ENCODE peak calls at places on chromosome 9, in five cellular contexts. One of them, this sample, is unnamed.

GRCh38 chr9:136807281-136808074 is at the start of gene RABL6:
- DNase-seq in progenitor cell of endocrine pancreas: peak
- DNase-seq in Panc1: no peak
- DNase-seq in uterus: peak
- DNase-seq in heart left ventricle: peak
- DNase-seq in this sample: peak

GRCh38 chr9:79542735-79543504 is 28.8 kb upstream of the TLE4 start:
- DNase-seq in progenitor cell of endocrine pancreas: no peak
- DNase-seq in Panc1: no peak
- DNase-seq in uterus: no peak
- DNase-seq in heart left ventricle: no peak
- DNase-seq in this sample: no peak

GRCh38 chr9:36074870-36075532 is 38.3 kb downstream of the RECK start:
- DNase-seq in progenitor cell of endocrine pancreas: no peak
- DNase-seq in Panc1: no peak
- DNase-seq in uterus: peak
- DNase-seq in heart left ventricle: peak
- DNase-seq in this sample: no peak

GRCh38 chr9:37904647-37905505 is 949 bp upstream of the SLC25A51 start:
- DNase-seq in progenitor cell of endocrine pancreas: no peak
- DNase-seq in Panc1: no peak
- DNase-seq in uterus: no peak
- DNase-seq in heart left ventricle: no peak
- DNase-seq in this sample: no peak

GRCh38 chr9:70868661-70869652 is 252.5 kb downstream of the TRPM3 start:
- DNase-seq in progenitor cell of endocrine pancreas: no peak
- DNase-seq in Panc1: no peak
- DNase-seq in uterus: no peak
- DNase-seq in heart left ventricle: peak
- DNase-seq in this sample: no peak

GRCh38 chr9:133125706-133126696 is 5.0 kb upstream of the RALGDS start:
- DNase-seq in progenitor cell of endocrine pancreas: no peak
- DNase-seq in Panc1: no peak
- DNase-seq in uterus: peak
- DNase-seq in heart left ventricle: peak
- DNase-seq in this sample: no peak

GRCh38 chr9:137160716-137161557 is 8.9 kb downstream of the LRRC26 start:
- DNase-seq in progenitor cell of endocrine pancreas: no peak
- DNase-seq in Panc1: no peak
- DNase-seq in uterus: no peak
- DNase-seq in heart left ventricle: no peak
- DNase-seq in this sample: no peak

GRCh38 chr9:127850286-127850830 is 4.1 kb downstream of the ENG start:
- DNase-seq in progenitor cell of endocrine pancreas: no peak
- DNase-seq in Panc1: no peak
- DNase-seq in uterus: no peak
- DNase-seq in heart left ventricle: no peak
- DNase-seq in this sample: no peak

GRCh38 chr9:109975574-109976327 is 195.8 kb downstream of the PALM2AKAP2 start:
- DNase-seq in progenitor cell of endocrine pancreas: no peak
- DNase-seq in Panc1: no peak
- DNase-seq in uterus: no peak
- DNase-seq in heart left ventricle: no peak
- DNase-seq in this sample: no peak

GRCh38 chr9:117466111-117466510 is 51.3 kb upstream of the ASTN2 start:
- DNase-seq in progenitor cell of endocrine pancreas: no peak
- DNase-seq in Panc1: no peak
- DNase-seq in uterus: no peak
- DNase-seq in heart left ventricle: no peak
- DNase-seq in this sample: no peak

GRCh38 chr9:35940474-35941467 is 17.2 kb downstream of the OR2S2 start:
- DNase-seq in progenitor cell of endocrine pancreas: no peak
- DNase-seq in Panc1: no peak
- DNase-seq in uterus: no peak
- DNase-seq in heart left ventricle: no peak
- DNase-seq in this sample: peak

GRCh38 chr9:92706218-92706940 is 36.4 kb upstream of the IPPK start:
- DNase-seq in progenitor cell of endocrine pancreas: no peak
- DNase-seq in Panc1: peak
- DNase-seq in uterus: no peak
- DNase-seq in heart left ventricle: no peak
- DNase-seq in this sample: peak

GRCh38 chr9:89536618-89537017 is 38.7 kb upstream of the SEMA4D start:
- DNase-seq in progenitor cell of endocrine pancreas: no peak
- DNase-seq in Panc1: no peak
- DNase-seq in uterus: no peak
- DNase-seq in heart left ventricle: no peak
- DNase-seq in this sample: no peak

GRCh38 chr9:4980046-4980727 is 4.9 kb upstream of the JAK2 start:
- DNase-seq in progenitor cell of endocrine pancreas: no peak
- DNase-seq in Panc1: no peak
- DNase-seq in uterus: no peak
- DNase-seq in heart left ventricle: no peak
- DNase-seq in this sample: no peak

GRCh38 chr9:132846109-132846917 is 31.8 kb downstream of the AK8 start:
- DNase-seq in progenitor cell of endocrine pancreas: no peak
- DNase-seq in Panc1: no peak
- DNase-seq in uterus: no peak
- DNase-seq in heart left ventricle: no peak
- DNase-seq in this sample: no peak

GRCh38 chr9:4301971-4302427 is 2.1 kb upstream of the GLIS3 start:
- DNase-seq in progenitor cell of endocrine pancreas: no peak
- DNase-seq in Panc1: no peak
- DNase-seq in uterus: peak
- DNase-seq in heart left ventricle: peak
- DNase-seq in this sample: no peak

GRCh38 chr9:96450613-96451544 is 910 bp downstream of the HABP4 start:
- DNase-seq in progenitor cell of endocrine pancreas: peak
- DNase-seq in Panc1: no peak
- DNase-seq in uterus: peak
- DNase-seq in heart left ventricle: peak
- DNase-seq in this sample: peak

GRCh38 chr9:89367726-89368437 is 49.6 kb downstream of the SECISBP2 start:
- DNase-seq in progenitor cell of endocrine pancreas: no peak
- DNase-seq in Panc1: no peak
- DNase-seq in uterus: no peak
- DNase-seq in heart left ventricle: no peak
- DNase-seq in this sample: no peak

GRCh38 chr9:96554326-96554725 is 65.3 kb downstream of the CDC14B start:
- DNase-seq in progenitor cell of endocrine pancreas: no peak
- DNase-seq in Panc1: no peak
- DNase-seq in uterus: no peak
- DNase-seq in heart left ventricle: no peak
- DNase-seq in this sample: no peak

GRCh38 chr9:122463828-122464632 is 13.7 kb downstream of the OR1J1 start:
- DNase-seq in progenitor cell of endocrine pancreas: no peak
- DNase-seq in Panc1: no peak
- DNase-seq in uterus: no peak
- DNase-seq in heart left ventricle: no peak
- DNase-seq in this sample: no peak

GRCh38 chr9:6842584-6842947 is 84.8 kb downstream of the KDM4C start:
- DNase-seq in progenitor cell of endocrine pancreas: no peak
- DNase-seq in Panc1: no peak
- DNase-seq in uterus: no peak
- DNase-seq in heart left ventricle: no peak
- DNase-seq in this sample: no peak

GRCh38 chr9:92650839-92651621 is 18.9 kb downstream of the IPPK start:
- DNase-seq in progenitor cell of endocrine pancreas: no peak
- DNase-seq in Panc1: no peak
- DNase-seq in uterus: peak
- DNase-seq in heart left ventricle: peak
- DNase-seq in this sample: no peak

GRCh38 chr9:14312721-14313377 is 1.1 kb downstream of the NFIB start:
- DNase-seq in progenitor cell of endocrine pancreas: no peak
- DNase-seq in Panc1: no peak
- DNase-seq in uterus: no peak
- DNase-seq in heart left ventricle: peak
- DNase-seq in this sample: no peak

DNA sequence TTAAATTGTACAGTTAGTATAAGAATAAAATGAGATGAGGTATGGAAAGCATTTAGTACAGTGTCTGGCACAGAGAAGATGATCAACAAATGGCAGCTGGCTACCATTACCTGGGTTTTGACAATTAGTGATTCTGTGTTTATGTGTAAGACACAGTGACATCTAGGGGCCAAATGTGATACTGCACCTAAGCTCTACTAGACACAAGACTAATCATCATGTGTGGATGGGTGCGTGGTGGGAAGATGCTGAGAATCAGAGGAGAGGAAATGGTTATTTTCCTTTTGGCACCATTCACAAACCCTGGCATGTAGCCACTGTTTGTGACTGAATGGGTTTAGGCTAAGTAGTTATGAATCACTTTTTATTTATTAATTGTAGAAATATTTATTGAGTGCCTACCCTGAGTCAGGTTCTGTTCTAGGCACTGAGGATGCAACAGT is 109.8 kb upstream of the TBC1D2 start:
- DNase-seq in progenitor cell of endocrine pancreas: no peak
- DNase-seq in Panc1: no peak
- DNase-seq in uterus: no peak
- DNase-seq in heart left ventricle: no peak
- DNase-seq in this sample: no peak
- TF ChIP-seq CTCF in progenitor cell of endocrine pancreas: peak
- TF ChIP-seq CTCF in Panc1: peak
- TF ChIP-seq CTCF in uterus: no peak
- TF ChIP-seq CTCF in heart left ventricle: peak
- TF ChIP-seq CTCF in this sample: no peak

DNA sequence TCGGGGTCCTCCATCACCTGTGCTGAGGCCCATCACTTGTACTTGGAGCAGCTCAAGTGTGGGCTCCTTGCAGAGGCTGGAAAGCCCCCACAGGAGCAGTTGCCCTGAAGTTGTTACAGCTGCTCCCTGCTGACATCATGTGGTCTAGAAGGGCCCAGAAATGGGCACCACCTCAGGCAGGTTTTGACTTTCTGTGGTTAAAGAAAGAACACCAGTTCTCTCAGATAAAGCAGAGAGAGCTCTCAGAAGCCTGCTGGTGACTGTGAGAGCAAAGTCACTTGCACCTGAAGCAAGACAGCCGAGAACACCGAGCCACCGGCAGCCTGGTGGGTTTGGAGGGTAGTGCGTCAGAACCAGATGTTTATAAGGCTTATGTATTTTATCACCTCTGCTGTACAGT is 70.4 kb downstream of the MVB12B start:
- DNase-seq in progenitor cell of endocrine pancreas: no peak
- DNase-seq in Panc1: no peak
- DNase-seq in uterus: no peak
- DNase-seq in heart left ventricle: no peak
- DNase-seq in this sample: peak
- TF ChIP-seq CTCF in progenitor cell of endocrine pancreas: peak
- TF ChIP-seq CTCF in Panc1: peak
- TF ChIP-seq CTCF in uterus: no peak
- TF ChIP-seq CTCF in heart left ventricle: no peak
- TF ChIP-seq CTCF in this sample: peak

DNA sequence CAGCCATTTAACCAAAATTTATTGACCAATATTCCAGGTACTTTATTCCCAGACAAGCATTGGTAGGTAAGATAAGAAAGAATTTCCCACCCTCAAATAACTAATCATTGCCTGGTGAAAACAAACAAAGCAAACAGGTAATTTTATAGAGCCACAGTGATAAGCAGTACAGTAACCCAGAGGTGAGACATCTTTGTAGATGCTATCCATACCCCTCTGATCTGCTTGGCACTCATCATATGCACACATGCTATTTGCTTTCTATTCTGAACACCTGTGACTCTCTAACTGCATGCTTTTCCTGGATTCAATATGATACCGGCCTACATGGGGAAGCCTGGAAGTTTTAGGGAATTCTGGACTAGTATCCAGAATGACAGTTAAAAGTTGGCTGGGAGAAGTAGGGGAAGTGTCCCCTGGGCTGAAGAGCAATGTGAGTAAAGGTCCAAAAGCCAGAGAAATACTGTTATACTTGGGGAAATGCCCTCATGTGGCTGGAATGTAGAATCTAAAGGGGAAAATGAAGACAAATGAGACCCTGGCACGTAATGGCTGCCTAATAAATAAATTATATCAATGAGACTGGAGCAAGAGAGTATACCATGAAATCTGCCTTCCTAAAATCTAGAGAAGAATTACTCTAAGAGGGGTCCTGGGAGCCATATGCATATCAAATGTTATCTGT is 243.8 kb upstream of the ADAMTSL1 start:
- DNase-seq in progenitor cell of endocrine pancreas: no peak
- DNase-seq in Panc1: no peak
- DNase-seq in uterus: no peak
- DNase-seq in heart left ventricle: no peak
- DNase-seq in this sample: no peak
- TF ChIP-seq CTCF in progenitor cell of endocrine pancreas: peak
- TF ChIP-seq CTCF in Panc1: no peak
- TF ChIP-seq CTCF in uterus: no peak
- TF ChIP-seq CTCF in heart left ventricle: no peak
- TF ChIP-seq CTCF in this sample: no peak

GRCh38 chr9:129886226-129887174 is 51.2 kb downstream of the USP20 start:
- DNase-seq in progenitor cell of endocrine pancreas: no peak
- DNase-seq in Panc1: no peak
- DNase-seq in uterus: no peak
- DNase-seq in heart left ventricle: no peak
- DNase-seq in this sample: peak

GRCh38 chr9:129887210-129888084 is 52.2 kb downstream of the USP20 start:
- DNase-seq in progenitor cell of endocrine pancreas: no peak
- DNase-seq in Panc1: no peak
- DNase-seq in uterus: no peak
- DNase-seq in heart left ventricle: no peak
- DNase-seq in this sample: peak

GRCh38 chr9:129885670-129886106 is 50.4 kb downstream of the USP20 start:
- DNase-seq in progenitor cell of endocrine pancreas: peak
- DNase-seq in Panc1: peak
- DNase-seq in uterus: peak
- DNase-seq in heart left ventricle: peak
- DNase-seq in this sample: peak

GRCh38 chr9:129884220-129885017 is 49.2 kb downstream of the USP20 start:
- DNase-seq in progenitor cell of endocrine pancreas: peak
- DNase-seq in Panc1: no peak
- DNase-seq in uterus: peak
- DNase-seq in heart left ventricle: peak
- DNase-seq in this sample: peak

DNA sequence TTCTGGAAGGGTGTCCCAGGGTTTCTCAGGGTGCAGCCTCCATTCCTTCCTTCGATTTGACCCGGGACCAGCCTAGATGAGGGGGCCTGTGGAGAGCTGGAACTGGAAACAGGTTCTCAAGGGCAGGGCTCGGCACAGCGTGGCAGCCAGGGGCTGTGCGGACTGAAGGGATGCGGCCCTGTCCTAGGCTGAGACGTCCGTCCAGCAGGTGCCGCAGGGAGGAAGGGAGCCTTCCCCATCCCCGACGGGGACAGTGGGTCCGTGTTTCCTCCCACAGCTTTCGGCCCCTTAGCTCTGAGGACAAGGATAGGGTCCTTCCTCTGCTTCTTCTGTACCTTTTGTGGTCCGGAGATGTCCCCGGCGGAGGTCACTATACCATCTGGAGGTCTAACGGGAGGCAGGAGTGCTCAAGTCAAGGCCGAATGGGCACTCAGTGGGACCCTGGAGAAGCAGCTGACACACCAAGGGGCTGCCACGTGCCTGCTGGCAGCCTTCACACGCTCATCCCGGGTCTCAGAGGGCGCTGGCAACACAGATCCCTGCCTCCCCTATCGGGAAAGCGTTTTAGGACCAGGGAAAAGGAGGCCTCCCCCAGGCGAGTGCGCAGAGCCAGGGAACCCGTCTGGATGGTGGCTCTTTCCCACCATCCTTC is 49.9 kb downstream of the USP20 start:
- DNase-seq in progenitor cell of endocrine pancreas: no peak
- DNase-seq in Panc1: no peak
- DNase-seq in uterus: peak
- DNase-seq in heart left ventricle: no peak
- DNase-seq in this sample: peak
- TF ChIP-seq CTCF in progenitor cell of endocrine pancreas: no peak
- TF ChIP-seq CTCF in Panc1: no peak
- TF ChIP-seq CTCF in uterus: peak
- TF ChIP-seq CTCF in heart left ventricle: no peak
- TF ChIP-seq CTCF in this sample: no peak